ENCODE peak calls at places on chromosomes 13 and 19, in nine cellular contexts. P, X, D, T, I, R, J, M and K are unnamed samples.
A peak's percentile ranks its signal among the peaks of the same experiment; 100 is the strongest.

GRCh38 chr19:30423481-30423880 is 51.3 kb downstream of the ZNF536 start:
- DNase-seq in P (no peak), X (no peak), D (no peak), T (no peak), I (no peak), R (no peak), J (no peak), M (no peak), K (no peak)

GRCh38 chr19:46812898-46813569 is 24.6 kb upstream of the SLC1A5 start:
- DNase-seq in P (no peak), X (no peak), D (no peak), T (no peak), I (no peak), R (no peak), J (no peak), M (no peak), K (no peak)

GRCh38 chr19:53328967-53329366 is 4.6 kb upstream of the ZNF845 start:
- DNase-seq in P (no peak), X (no peak), D (peak; percentile 17), T (peak; percentile 16), I (no peak), R (no peak), J (no peak), M (no peak), K (peak; percentile 63)

GRCh38 chr13:85520445-85520844 is 278.8 kb downstream of the SLITRK6 start:
- DNase-seq in P (no peak), X (no peak), D (no peak), T (no peak), I (no peak), R (no peak), J (no peak), M (no peak), K (no peak)

GRCh38 chr13:28000567-28000966 is 12.1 kb upstream of the URAD start:
- DNase-seq in P (no peak), X (no peak), D (no peak), T (no peak), I (no peak), R (no peak), J (no peak), M (no peak), K (no peak)

GRCh38 chr13:21673592-21674270 is 2.9 kb downstream of the FGF9 start:
- DNase-seq in P (no peak), X (peak; percentile 77), D (peak; percentile 39), T (peak; percentile 67), I (peak; percentile 69), R (peak; percentile 18), J (no peak), M (peak; percentile 40), K (no peak)

GRCh38 chr13:97212540-97213146 is 9.5 kb upstream of the MBNL2 start:
- DNase-seq in P (no peak), X (peak; percentile 66), D (peak; percentile 48), T (peak; percentile 35), I (no peak), R (no peak), J (no peak), M (peak; percentile 50), K (no peak)

GRCh38 chr19:1651548-1652394 is 644 bp downstream of the TCF3 start:
- DNase-seq in P (peak; percentile 38), X (peak; percentile 80), D (peak; percentile 56), T (peak; percentile 70), I (peak; percentile 59), R (peak; percentile 32), J (no peak), M (no peak), K (no peak)

GRCh38 chr19:39588066-39588465 is 14.3 kb upstream of the LGALS13 start:
- DNase-seq in P (no peak), X (no peak), D (no peak), T (no peak), I (no peak), R (no peak), J (no peak), M (no peak), K (no peak)

GRCh38 chr13:35389535-35389934 is 87.0 kb downstream of the MAB21L1 start:
- DNase-seq in P (no peak), X (no peak), D (no peak), T (no peak), I (no peak), R (no peak), J (no peak), M (no peak), K (peak; percentile 10)

GRCh38 chr19:35718345-35719041 is 690 bp downstream of the KMT2B start:
- DNase-seq in P (peak; percentile 48), X (peak; percentile 51), D (peak; percentile 55), T (peak; percentile 56), I (peak; percentile 51), R (peak; percentile 27), J (no peak), M (no peak), K (peak; percentile 46)

GRCh38 chr13:47930649-47931165 is 70.4 kb downstream of the SUCLA2 start:
- DNase-seq in P (no peak), X (no peak), D (no peak), T (no peak), I (no peak), R (no peak), J (no peak), M (no peak), K (no peak)

GRCh38 chr13:38883783-38884182 is 106.8 kb downstream of the STOML3 start:
- DNase-seq in P (no peak), X (no peak), D (no peak), T (no peak), I (no peak), R (no peak), J (no peak), M (no peak), K (no peak)

GRCh38 chr19:10820173-10820572 is 15.8 kb downstream of the TMED1 start:
- DNase-seq in P (no peak), X (no peak), D (no peak), T (no peak), I (no peak), R (no peak), J (no peak), M (no peak), K (no peak)

GRCh38 chr19:5969476-5969875 is 8.5 kb downstream of the RANBP3 start:
- DNase-seq in P (no peak), X (no peak), D (no peak), T (no peak), I (no peak), R (no peak), J (no peak), M (no peak), K (no peak)

GRCh38 chr13:48437381-48437780 is 24.5 kb upstream of the LPAR6 start:
- DNase-seq in P (no peak), X (peak; percentile 5), D (peak; percentile 51), T (peak; percentile 23), I (no peak), R (no peak), J (no peak), M (peak; percentile 10), K (no peak)

GRCh38 chr13:59951011-59951410 is 212.7 kb downstream of the DIAPH3 start:
- DNase-seq in P (no peak), X (no peak), D (no peak), T (no peak), I (no peak), R (no peak), J (no peak), M (no peak), K (no peak)

GRCh38 chr13:20796791-20797513 is 23.2 kb upstream of the EEF1AKMT1 start:
- DNase-seq in P (no peak), X (peak; percentile 29), D (no peak), T (no peak), I (no peak), R (no peak), J (no peak), M (no peak), K (no peak)

GRCh38 chr19:12938536-12939291 is at the start of gene CALR:
- DNase-seq in P (peak; percentile 33), X (peak; percentile 41), D (peak; percentile 47), T (no peak), I (peak; percentile 32), R (no peak), J (no peak), M (no peak), K (no peak)

GRCh38 chr19:1481224-1481892 is 2.3 kb upstream of the C19orf25 start:
- DNase-seq in P (no peak), X (no peak), D (no peak), T (no peak), I (no peak), R (no peak), J (no peak), M (no peak), K (no peak)

GRCh38 chr13:49386664-49387063 is 57.2 kb downstream of the CAB39L start:
- DNase-seq in P (no peak), X (no peak), D (no peak), T (no peak), I (no peak), R (no peak), J (no peak), M (no peak), K (no peak)

GRCh38 chr13:30113531-30113930 is 193.8 kb downstream of the KATNAL1 start:
- DNase-seq in P (no peak), X (no peak), D (no peak), T (no peak), I (no peak), R (no peak), J (no peak), M (no peak), K (no peak)

GRCh38 chr19:17762505-17763229 is 11.4 kb downstream of the FCHO1 start:
- DNase-seq in P (no peak), X (peak; percentile 55), D (no peak), T (peak; percentile 53), I (no peak), R (no peak), J (no peak), M (peak; percentile 40), K (peak; percentile 32)

GRCh38 chr13:42086582-42086981 is 38.1 kb downstream of the DGKH start:
- DNase-seq in P (no peak), X (no peak), D (no peak), T (no peak), I (no peak), R (no peak), J (no peak), M (no peak), K (no peak)

GRCh38 chr13:29543230-29544215 is 52.0 kb downstream of the SLC7A1 start:
- DNase-seq in P (no peak), X (no peak), D (no peak), T (no peak), I (no peak), R (no peak), J (peak; percentile 26), M (no peak), K (no peak)

GRCh38 chr13:98792784-98793183 is 40.3 kb upstream of the SLC15A1 start:
- DNase-seq in P (no peak), X (no peak), D (no peak), T (no peak), I (no peak), R (no peak), J (no peak), M (no peak), K (no peak)

GRCh38 chr13:101516262-101516661 is 63.8 kb downstream of the ITGBL1 start:
- DNase-seq in P (no peak), X (no peak), D (no peak), T (no peak), I (no peak), R (no peak), J (no peak), M (no peak), K (no peak)

GRCh38 chr13:113781571-113781970 is 22.5 kb downstream of the TMEM255B start:
- DNase-seq in P (no peak), X (no peak), D (no peak), T (no peak), I (no peak), R (no peak), J (no peak), M (no peak), K (no peak)

GRCh38 chr13:21022694-21023325 is 38.6 kb downstream of the LATS2 start:
- DNase-seq in P (no peak), X (no peak), D (no peak), T (no peak), I (no peak), R (no peak), J (no peak), M (no peak), K (peak; percentile 31)